ENCODE peak calls at places on chromosomes 13 and 19, in four cellular contexts. U is heart right ventricle, D is tibial artery, A is aorta. O is an unnamed sample.
A peak's percentile ranks its signal among the peaks of the same experiment; 100 is the strongest.

GRCh38 chr13:105365831-105366230 is 1169.6 kb downstream of the EFNB2 start:
- DNase-seq in D (no peak), A (no peak), U (no peak), O (no peak)

GRCh38 chr13:59038824-59039223 is 1124.9 kb downstream of the DIAPH3 start:
- DNase-seq in D (no peak), U (no peak), A (no peak), O (no peak)

GRCh38 chr13:80329250-80329649 is 11.7 kb downstream of the SPRY2 start:
- DNase-seq in A (no peak), U (no peak), D (no peak), O (no peak)

GRCh38 chr19:40139533-40140287 is 49.0 kb upstream of the ZNF780A start:
- DNase-seq in U (no peak), A (no peak), D (no peak), O (peak; percentile 5)

GRCh38 chr19:860481-861098 is 1.1 kb downstream of the CFD start:
- DNase-seq in D (peak; percentile 77), A (peak; percentile 76), U (peak; percentile 75), O (no peak)

GRCh38 chr13:27578121-27579030 is 42.0 kb downstream of the LNX2 start:
- DNase-seq in D (no peak), U (no peak), A (no peak), O (no peak)

GRCh38 chr19:6753178-6754031 is 13.8 kb downstream of the SH2D3A start:
- DNase-seq in D (peak; percentile 81), A (peak; percentile 83), U (peak; percentile 80), O (no peak)

GRCh38 chr19:33067121-33067520 is 2.4 kb upstream of the RHPN2 start:
- DNase-seq in U (no peak), D (no peak), A (no peak), O (no peak)

GRCh38 chr19:57903298-57904174 is 12.9 kb downstream of the ZNF417 start:
- DNase-seq in A (no peak), D (no peak), U (no peak), O (no peak)

GRCh38 chr19:58559275-58560006 is 1.0 kb upstream of the UBE2M start:
- DNase-seq in U (peak; percentile 90), A (peak; percentile 96), D (peak; percentile 93), O (peak; percentile 92)

GRCh38 chr13:83057119-83057518 is 825.2 kb downstream of the SLITRK1 start:
- DNase-seq in A (no peak), U (no peak), D (no peak), O (no peak)

GRCh38 chr19:16067205-16067938 is 8.9 kb upstream of the TPM4 start:
- DNase-seq in A (peak; percentile 94), U (peak; percentile 55), D (peak; percentile 80), O (no peak)

GRCh38 chr13:94169783-94170513 is 309.5 kb downstream of the DCT start:
- DNase-seq in A (peak; percentile 79), D (peak; percentile 55), U (peak; percentile 26), O (no peak)

GRCh38 chr13:22793598-22794134 is 387.1 kb upstream of the SGCG start:
- DNase-seq in U (no peak), D (no peak), A (no peak), O (no peak)

GRCh38 chr13:111145506-111145905 is 30.4 kb downstream of the ARHGEF7 start:
- DNase-seq in D (no peak), A (no peak), U (no peak), O (no peak)

GRCh38 chr19:6042776-6043726 is 65.1 kb upstream of the RANBP3 start:
- DNase-seq in D (no peak), U (no peak), A (no peak), O (no peak)

GRCh38 chr19:53580871-53581835 is 43.2 kb downstream of the ZNF331 start:
- DNase-seq in U (no peak), D (no peak), A (no peak), O (no peak)

GRCh38 chr19:29576761-29577661 is 29.1 kb upstream of the POP4 start:
- DNase-seq in A (no peak), D (no peak), U (no peak), O (no peak)

GRCh38 chr13:31431722-31432137 is 232.0 kb downstream of the B3GLCT start:
- DNase-seq in U (peak; percentile 22), A (peak; percentile 56), D (peak; percentile 62), O (peak; percentile 41)

GRCh38 chr19:50994129-50994528 is 7.3 kb downstream of the KLK8 start:
- DNase-seq in U (no peak), A (no peak), D (no peak), O (no peak)

GRCh38 chr13:111905609-111905945 is 161.4 kb upstream of the SOX1 start:
- DNase-seq in D (no peak), A (no peak), U (no peak), O (no peak)

GRCh38 chr19:44071824-44072542 is at the start of gene ZNF284:
- DNase-seq in U (peak; percentile 80), A (peak; percentile 93), D (peak; percentile 84), O (peak; percentile 63)

GRCh38 chr19:36257512-36257876 is 42.6 kb downstream of the ZNF146 start:
- DNase-seq in U (peak; percentile 59), D (no peak), A (no peak), O (no peak)

DNA sequence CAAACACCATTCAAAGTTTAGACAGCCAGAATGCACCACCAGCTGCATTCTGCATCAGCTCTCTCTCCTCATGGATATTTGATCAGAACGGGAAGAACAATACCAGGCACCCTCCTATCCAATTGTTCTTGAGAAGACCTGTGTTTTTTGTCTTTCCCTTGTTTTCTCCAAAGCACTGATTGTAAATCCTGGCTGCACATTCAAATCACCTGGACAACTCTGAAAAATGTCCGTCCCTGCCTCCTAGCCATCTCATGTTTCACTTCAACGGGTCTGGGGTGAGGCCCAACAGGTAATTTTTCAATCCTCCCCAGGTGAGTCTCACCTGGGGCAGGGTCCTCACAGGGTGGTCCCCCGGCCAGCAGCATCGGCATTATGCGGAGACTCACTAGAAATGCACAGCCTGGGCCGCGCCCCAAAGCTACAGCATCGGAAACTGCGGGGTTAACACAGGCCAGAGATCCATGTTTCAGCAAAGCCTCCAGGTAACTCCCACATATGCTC is 5.5 kb downstream of the IRS2 start:
- DNase-seq in D (no peak), A (no peak), U (no peak), O (no peak)
- H3K4me1 ChIP-seq in D (peaks cover 70% of the 10 kb centered on the region), A (peaks cover 9% of the 10 kb centered on the region), U (peaks cover 4% of the 10 kb centered on the region), O (peaks cover 9% of the 10 kb centered on the region)

DNA sequence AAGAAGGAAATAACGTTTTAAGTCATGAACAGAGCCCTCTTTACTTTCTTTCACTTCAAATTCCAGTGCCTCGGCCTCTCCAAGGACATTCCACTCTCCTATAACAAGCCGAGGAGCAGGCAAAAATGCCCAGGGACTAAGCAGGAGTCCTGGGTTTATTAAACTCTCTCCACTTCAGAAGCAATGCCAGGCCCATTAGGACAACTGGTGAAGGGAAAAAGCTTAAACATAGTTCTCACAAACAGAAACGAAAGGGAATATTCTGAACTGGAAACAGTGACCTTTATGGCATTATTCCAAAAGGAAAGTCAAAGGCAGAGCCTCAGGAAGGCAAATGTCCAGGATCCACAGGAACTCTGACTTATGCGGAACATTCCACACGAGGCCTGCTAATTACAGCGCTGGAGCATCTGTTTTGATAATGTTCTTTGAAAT is 30.9 kb upstream of the MED4 start:
- DNase-seq in U (no peak), A (no peak), D (peak; percentile 37), O (no peak)
- H3K4me3 ChIP-seq in U (no peak overlapping the region), A (no peak overlapping the region), D (peak overlapping the region; percentile 11), O (no peak overlapping the region)

DNA sequence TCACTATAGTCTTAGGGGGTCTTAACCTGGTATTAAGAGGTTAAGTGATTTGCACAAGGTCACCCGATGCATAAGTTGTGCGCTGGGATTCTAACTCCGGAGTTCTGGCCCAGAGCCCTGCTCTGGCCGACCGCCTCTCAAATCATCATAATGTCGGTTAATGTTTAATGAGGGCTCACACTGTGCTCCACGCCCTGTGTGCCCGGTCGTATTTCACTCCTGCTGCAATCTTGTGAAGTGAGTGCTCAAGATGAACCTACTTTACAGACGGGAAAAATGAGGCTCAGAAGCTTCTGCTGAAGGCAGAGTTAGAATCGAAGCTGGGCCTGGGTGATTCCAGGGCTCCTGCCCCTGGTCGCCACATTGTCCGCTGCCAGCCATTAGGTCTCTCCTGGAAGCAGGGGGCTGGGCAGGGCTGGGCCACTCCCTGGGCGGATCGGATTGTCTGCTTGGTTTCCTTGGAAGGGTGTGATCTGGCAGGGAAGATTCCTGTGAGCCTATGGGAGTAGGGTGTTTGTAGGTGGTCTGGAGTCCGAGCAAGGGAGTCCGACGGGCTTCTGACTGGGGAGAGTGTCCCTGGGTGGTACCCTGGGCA is 1.1 kb downstream of the PAK4 start:
- DNase-seq in D (peak; percentile 34), U (no peak), A (no peak), O (no peak)
- H3K4me1 ChIP-seq in D (peaks cover 73% of the 10 kb centered on the region), U (peaks cover 7% of the 10 kb centered on the region), A (no peaks in the 10 kb centered on the region), O (peaks cover 4% of the 10 kb centered on the region)

GRCh38 chr13:69107436-69107835 is 1000.2 kb upstream of the ATXN8OS start:
- DNase-seq in D (no peak), A (no peak), U (no peak), O (no peak)
- H3K4me3 ChIP-seq in D (no peak overlapping the region), A (no peak overlapping the region), U (no peak overlapping the region), O (no peak overlapping the region)

GRCh38 chr19:52566121-52566520 is 4.0 kb upstream of the ZNF701 start:
- DNase-seq in U (no peak), A (no peak), D (no peak), O (no peak)
- H3K4me1 ChIP-seq in U (peaks cover 4% of the 10 kb centered on the region), A (no peaks in the 10 kb centered on the region), D (peaks cover 14% of the 10 kb centered on the region), O (peaks cover 5% of the 10 kb centered on the region)

DNA sequence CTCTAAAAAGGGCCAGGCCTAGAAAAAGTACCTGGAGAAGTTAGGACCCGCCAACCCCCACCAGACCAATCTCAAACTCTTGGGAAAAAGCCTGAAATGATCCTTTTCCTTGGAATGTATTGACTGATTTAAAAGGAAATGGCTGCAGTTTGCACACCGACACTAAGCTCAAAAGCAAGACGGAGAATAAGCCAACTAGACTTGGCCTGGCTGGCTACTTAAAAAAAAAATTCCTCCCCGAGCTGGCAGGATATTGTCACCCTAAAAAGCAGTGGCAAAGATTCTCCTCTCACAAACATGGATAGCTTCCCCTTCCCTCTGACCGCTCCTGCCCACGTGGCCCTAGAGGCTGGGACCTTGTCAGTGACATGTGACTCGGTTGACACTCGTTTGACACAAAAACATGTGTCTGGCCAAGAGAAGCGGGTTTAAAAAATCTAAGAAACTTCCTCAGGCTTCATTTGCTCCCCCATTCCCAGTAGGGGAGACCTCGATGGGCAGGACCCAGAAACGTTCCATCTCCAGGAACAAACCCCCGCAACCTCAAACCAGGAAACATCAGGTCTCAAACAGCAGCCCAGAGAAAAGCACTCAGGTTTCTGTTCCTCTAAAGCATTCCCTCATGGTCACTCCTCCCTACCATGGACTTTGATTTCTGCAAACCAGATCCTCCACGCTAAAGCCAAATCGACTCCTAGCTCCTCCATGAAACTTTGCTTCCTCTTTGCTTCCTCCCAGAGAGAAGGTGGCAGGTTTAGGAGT is 1.3 kb downstream of the RFX1 start:
- DNase-seq in D (peak; percentile 83), U (peak; percentile 60), A (peak; percentile 88), O (no peak)
- H3K4me3 ChIP-seq in D (peak overlapping the region; percentile 89), U (no peak overlapping the region), A (no peak overlapping the region), O (no peak overlapping the region)

DNA sequence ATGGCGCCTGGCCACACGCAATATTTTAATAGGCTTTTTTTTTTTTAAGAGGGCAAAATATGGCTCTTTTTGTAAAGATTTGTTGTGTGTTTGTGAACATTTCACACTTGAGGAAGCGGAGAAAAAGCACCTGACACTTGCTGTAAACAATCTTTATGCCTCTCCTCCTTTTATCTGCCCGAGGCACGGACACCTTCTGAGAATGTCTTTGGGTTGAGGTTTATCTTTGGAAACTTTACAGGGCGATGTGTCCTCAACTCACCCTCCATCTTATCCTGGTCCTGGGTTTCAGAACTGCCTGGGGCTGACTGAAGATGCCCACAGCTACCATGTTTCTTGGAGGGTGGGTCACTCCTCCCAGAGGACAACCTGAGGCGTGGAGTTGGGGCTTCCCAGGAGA is 44.0 kb downstream of the ZNF627 start:
- DNase-seq in D (no peak), U (no peak), A (no peak), O (no peak)
- H3K4me1 ChIP-seq in D (peaks cover 6% of the 10 kb centered on the region), U (peaks cover 7% of the 10 kb centered on the region), A (no peaks in the 10 kb centered on the region), O (peaks cover 2% of the 10 kb centered on the region)

GRCh38 chr19:41521860-41522555 is 54.0 kb upstream of the CEACAM21 start:
- DNase-seq in A (no peak), D (no peak), U (peak; percentile 40), O (no peak)
- H3K4me3 ChIP-seq in A (peak overlapping the region; percentile 26), D (peak overlapping the region; percentile 26), U (peak overlapping the region; percentile 18), O (peak overlapping the region; percentile 28)

O was measured in iPS DF 6.9.